ENCODE peak calls at places on chromosome X, in eight cellular contexts. J, R, M, D, H, X, Y and K are unnamed samples.
A peak's percentile ranks its signal among the peaks of the same experiment; 100 is the strongest.

GRCh38 chrX:91081873-91082272 is 352.8 kb upstream of the PABPC5 start:
- DNase-seq in Y (no peak), R (no peak), H (no peak), D (no peak), X (no peak), M (no peak), J (no peak), K (no peak)

GRCh38 chrX:108731144-108731543 is 5.2 kb downstream of the IRS4 start:
- DNase-seq in J (no peak), X (no peak), H (no peak), Y (no peak), D (no peak), R (no peak), M (no peak), K (no peak)

GRCh38 chrX:24528605-24529004 is 63.5 kb downstream of the PDK3 start:
- DNase-seq in J (no peak), Y (no peak), X (no peak), H (no peak), R (no peak), M (no peak), D (no peak), K (no peak)

GRCh38 chrX:98412058-98412457 is 1528.3 kb downstream of the RPA4 start:
- DNase-seq in Y (no peak), R (no peak), J (no peak), M (no peak), D (no peak), X (no peak), H (no peak), K (no peak)

GRCh38 chrX:20594985-20595384 is 328.3 kb upstream of the RPS6KA3 start:
- DNase-seq in H (peak; percentile 7), X (peak; percentile 1), M (no peak), D (no peak), R (no peak), Y (no peak), J (no peak), K (no peak)

GRCh38 chrX:133437771-133438170 is 22.5 kb upstream of the GPC4 start:
- DNase-seq in M (no peak), J (no peak), R (no peak), Y (no peak), H (no peak), X (no peak), D (no peak), K (no peak)

GRCh38 chrX:81174286-81174685 is 27.4 kb downstream of the HMGN5 start:
- DNase-seq in H (peak; percentile 3), J (peak; percentile 9), D (no peak), Y (peak; percentile 14), R (no peak), X (no peak), M (no peak), K (no peak)

GRCh38 chrX:24207826-24208225 is 58.3 kb downstream of the ZFX start:
- DNase-seq in R (no peak), Y (no peak), H (no peak), D (no peak), J (no peak), X (no peak), M (no peak), K (no peak)

GRCh38 chrX:134375691-134376090 is 84.3 kb upstream of the HPRT1 start:
- DNase-seq in M (no peak), Y (no peak), D (no peak), J (no peak), R (no peak), H (no peak), X (no peak), K (no peak)

GRCh38 chrX:105543271-105543670 is 279.1 kb upstream of the NRK start:
- DNase-seq in Y (no peak), R (no peak), H (no peak), D (no peak), M (no peak), X (no peak), J (no peak), K (no peak)

GRCh38 chrX:47751670-47752069 is 85.0 kb upstream of the ZNF81 start:
- DNase-seq in D (no peak), H (no peak), R (no peak), Y (no peak), X (peak; percentile 13), J (peak; percentile 65), M (no peak), K (no peak)

GRCh38 chrX:140767646-140768045 is 58.1 kb downstream of the LINC00632 start:
- DNase-seq in J (no peak), Y (no peak), M (no peak), X (no peak), H (no peak), D (no peak), R (no peak), K (no peak)

GRCh38 chrX:10231461-10231860 is 74.7 kb downstream of the CLCN4 start:
- DNase-seq in Y (no peak), J (no peak), R (no peak), M (no peak), X (no peak), D (no peak), H (no peak), K (no peak)

GRCh38 chrX:10506781-10507180 is 113.6 kb downstream of the MID1 start:
- DNase-seq in H (no peak), X (no peak), R (no peak), D (no peak), J (no peak), M (no peak), Y (no peak), K (no peak)

GRCh38 chrX:130171446-130172126 is at the start of gene RAB33A:
- DNase-seq in M (peak; percentile 76), H (no peak), R (no peak), J (no peak), D (no peak), X (no peak), Y (no peak), K (no peak)

GRCh38 chrX:24479924-24480722 is 15.0 kb downstream of the PDK3 start:
- DNase-seq in X (no peak), J (no peak), Y (peak; percentile 4), M (no peak), R (no peak), H (no peak), D (peak; percentile 81), K (no peak)

GRCh38 chrX:141402897-141403610 is 160.7 kb upstream of the SPANXC start:
- DNase-seq in D (no peak), X (no peak), Y (no peak), H (no peak), M (no peak), R (no peak), J (no peak), K (no peak)

GRCh38 chrX:135421537-135421931 is 210 bp upstream of the SMIM10L2A start:
- DNase-seq in Y (peak; percentile 76), D (peak; percentile 19), X (peak; percentile 62), M (peak; percentile 89), H (no peak), R (peak; percentile 51), J (peak; percentile 90), K (no peak)

DNA sequence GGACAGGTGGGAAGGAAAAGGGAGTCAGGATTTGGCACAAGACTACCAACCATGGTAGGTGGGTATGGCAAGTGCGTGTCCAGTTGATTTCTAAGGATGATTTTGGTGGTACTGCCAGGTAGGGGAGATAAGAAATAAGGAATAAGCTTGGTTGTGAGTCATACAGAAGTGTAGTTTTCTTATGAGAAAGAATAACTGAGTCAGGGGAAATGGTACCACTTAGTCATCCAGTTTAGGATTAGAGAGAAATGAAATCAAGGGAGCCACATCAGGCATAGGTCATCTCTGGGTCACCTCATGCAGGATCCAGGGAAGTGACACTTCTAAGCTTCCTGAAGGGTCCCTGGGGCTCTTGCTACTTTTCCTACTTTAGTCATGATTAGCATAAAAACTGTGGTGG is 107.1 kb upstream of the C1GALT1C1 start:
- DNase-seq in Y (peak; percentile 80), D (no peak), M (no peak), J (no peak), R (no peak), H (no peak), X (no peak), K (no peak)
- H3K9ac ChIP-seq in Y (no peak overlapping the region), D (no peak overlapping the region), M (peak overlapping the region; percentile 12), J (no peak overlapping the region), R (no peak overlapping the region), H (no peak overlapping the region), X (no peak overlapping the region), K (no peak overlapping the region)

DNA sequence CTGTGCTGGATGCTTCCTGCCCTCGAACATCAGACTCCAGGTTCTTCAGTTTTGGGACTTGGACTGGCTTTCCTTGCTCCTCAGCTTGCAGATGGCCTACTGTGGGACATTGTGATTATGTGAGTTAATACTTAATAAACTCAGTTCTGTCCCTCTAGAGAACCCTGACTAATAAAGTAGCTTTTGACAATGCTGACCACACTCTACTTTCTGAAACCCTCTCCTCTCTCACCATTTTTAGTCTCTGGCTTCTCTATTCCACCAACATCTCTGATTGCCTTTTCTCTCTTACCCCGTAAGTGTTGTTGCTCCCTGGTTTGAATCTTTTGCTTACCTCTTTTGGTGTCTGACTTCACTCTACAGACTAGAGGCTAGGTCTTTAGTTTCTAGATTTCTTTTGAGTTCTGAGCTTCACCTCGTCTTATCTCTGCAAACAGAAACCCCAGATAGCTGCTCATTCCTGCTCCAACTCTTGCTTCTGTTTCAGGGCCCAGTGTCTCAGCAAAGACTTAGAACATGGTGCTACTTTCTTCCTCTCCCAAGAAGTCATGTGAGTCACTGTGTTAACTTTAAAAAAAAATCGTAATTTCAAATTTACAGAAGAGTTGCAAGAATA is 11.4 kb downstream of the TMSB4X start:
- DNase-seq in Y (no peak), J (peak; percentile 72), M (no peak), D (no peak), X (no peak), H (no peak), R (no peak), K (no peak)
- TF ChIP-seq POLR2AphosphoS5 in Y (no peak), J (no peak), M (no peak), D (no peak), X (no peak), H (no peak), R (no peak), K (no peak)

DNA sequence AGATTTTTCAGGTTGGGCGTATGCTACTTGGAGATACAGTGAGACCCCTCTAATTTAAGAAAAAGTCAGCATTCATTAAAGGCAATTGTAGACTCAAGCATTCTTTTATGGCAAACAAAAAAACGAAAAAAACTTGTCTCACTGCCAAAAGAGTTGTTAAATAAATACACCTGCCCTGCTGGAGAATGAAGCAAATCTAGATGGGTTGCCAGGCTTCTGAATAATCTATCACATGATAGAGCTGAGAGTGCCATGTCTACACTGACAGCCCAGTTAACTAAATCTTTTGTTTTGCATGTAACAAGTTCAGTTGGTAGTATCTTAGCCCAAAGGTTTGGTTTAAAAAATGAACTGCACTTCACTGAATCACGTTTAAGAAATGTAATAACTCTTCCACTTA is 69.9 kb downstream of the AGTR2 start:
- DNase-seq in R (no peak), D (no peak), H (no peak), M (no peak), Y (no peak), J (no peak), X (no peak), K (no peak)
- H3K4me3 ChIP-seq in R (no peak overlapping the region), D (no peak overlapping the region), H (no peak overlapping the region), M (no peak overlapping the region), Y (no peak overlapping the region), J (no peak overlapping the region), X (no peak overlapping the region), K (no peak overlapping the region)

GRCh38 chrX:119010491-119010890 is 36.1 kb downstream of the LONRF3 start:
- DNase-seq in Y (no peak), X (no peak), R (no peak), H (no peak), M (no peak), J (no peak), D (no peak), K (no peak)

GRCh38 chrX:119013146-119013545 is 38.7 kb downstream of the LONRF3 start:
- DNase-seq in H (no peak), Y (no peak), R (no peak), J (no peak), D (no peak), X (no peak), M (no peak), K (no peak)

GRCh38 chrX:119015407-119016242 is 41.2 kb downstream of the LONRF3 start:
- DNase-seq in J (peak; percentile 56), H (no peak), X (peak; percentile 35), M (no peak), R (no peak), D (peak; percentile 40), Y (peak; percentile 90), K (no peak)
- H3K9ac ChIP-seq in J (no peak overlapping the region), H (no peak overlapping the region), X (no peak overlapping the region), M (peak overlapping the region; percentile 25), R (no peak overlapping the region), D (no peak overlapping the region), Y (peak overlapping the region; percentile 73), K (no peak overlapping the region)